ENCODE peak calls at places on chromosomes 12 and 14, in six cellular contexts. L is H1, U is K562, J is WTC11, R is HCT116, T is HepG2. W is an unnamed sample.

GRCh38 chr14:53955671-53956426 is 776 bp downstream of the BMP4 start:
- DNase-seq in J (peak), L (peak), R (no peak), T (peak), U (no peak), W (no peak)

GRCh38 chr14:27056586-27056985 is 458.8 kb upstream of the NOVA1 start:
- DNase-seq in U (no peak), L (no peak), T (no peak), J (no peak), R (no peak), W (no peak)

GRCh38 chr12:26309646-26310045 is 114.3 kb downstream of the SSPN start:
- DNase-seq in J (no peak), U (no peak), R (no peak), T (no peak), L (no peak), W (no peak)

GRCh38 chr12:39660101-39660500 is 40.5 kb upstream of the ABCD2 start:
- DNase-seq in T (no peak), L (no peak), U (no peak), J (no peak), R (no peak), W (no peak)

GRCh38 chr14:79949906-79950305 is 261.4 kb downstream of the DIO2 start:
- DNase-seq in J (no peak), U (no peak), T (no peak), L (no peak), R (no peak), W (no peak)

GRCh38 chr14:99188721-99189120 is 83.3 kb downstream of the BCL11B start:
- DNase-seq in L (peak), T (no peak), R (no peak), J (peak), U (no peak), W (no peak)

GRCh38 chr12:111655356-111655755 is 30.4 kb downstream of the BRAP start:
- DNase-seq in T (no peak), L (no peak), J (no peak), R (no peak), U (no peak), W (no peak)

GRCh38 chr14:69316449-69317391 is 56.8 kb downstream of the GALNT16 start:
- DNase-seq in U (no peak), L (peak), R (no peak), T (no peak), J (peak), W (no peak)

GRCh38 chr14:33737446-33737845 is 213.4 kb downstream of the EGLN3 start:
- DNase-seq in J (no peak), R (no peak), U (no peak), L (no peak), T (no peak), W (no peak)

GRCh38 chr12:6567112-6567680 is 895 bp downstream of the NOP2 start:
- DNase-seq in T (no peak), U (no peak), J (no peak), L (no peak), R (no peak), W (no peak)

GRCh38 chr14:95496690-95497241 is 19.7 kb downstream of the SYNE3 start:
- DNase-seq in U (no peak), J (no peak), R (no peak), T (no peak), L (no peak), W (no peak)

GRCh38 chr14:35046751-35047536 is 872 bp downstream of the FAM177A1 start:
- DNase-seq in R (no peak), L (no peak), U (peak), T (peak), J (no peak), W (no peak)

GRCh38 chr12:116039081-116039480 is 238.4 kb downstream of the MED13L start:
- DNase-seq in L (no peak), T (no peak), J (no peak), R (no peak), U (no peak), W (no peak)

GRCh38 chr12:88805692-88806091 is 225.4 kb upstream of the KITLG start:
- DNase-seq in T (no peak), L (no peak), U (no peak), R (no peak), J (no peak), W (no peak)

GRCh38 chr14:66099931-66100330 is 386.2 kb upstream of the CCDC196 start:
- DNase-seq in T (no peak), L (no peak), U (no peak), R (no peak), J (no peak), W (peak)

GRCh38 chr12:102824218-102824835 is 92.7 kb downstream of the PAH start:
- DNase-seq in J (peak), R (no peak), T (peak), U (peak), L (peak), W (no peak)

GRCh38 chr14:77583657-77584056 is 32.8 kb downstream of the SPTLC2 start:
- DNase-seq in U (no peak), R (no peak), J (no peak), L (no peak), T (no peak), W (no peak)

GRCh38 chr12:59115526-59115925 is 195.2 kb upstream of the LRIG3 start:
- DNase-seq in T (no peak), R (no peak), U (no peak), L (no peak), J (no peak), W (no peak)

GRCh38 chr12:46108721-46109120 is 118.3 kb upstream of the SCAF11 start:
- DNase-seq in R (no peak), J (no peak), T (no peak), U (no peak), L (no peak), W (peak)

GRCh38 chr14:101460986-101461750 is 100.1 kb upstream of the DIO3 start:
- DNase-seq in T (no peak), U (no peak), R (no peak), J (no peak), L (no peak), W (no peak)

GRCh38 chr12:4143909-4144308 is 129.7 kb upstream of the CCND2 start:
- DNase-seq in R (peak), T (peak), J (no peak), L (no peak), U (no peak), W (no peak)

GRCh38 chr14:24845851-24846250 is 204.1 kb downstream of the STXBP6 start:
- DNase-seq in T (no peak), L (no peak), U (no peak), J (no peak), R (no peak), W (no peak)

GRCh38 chr12:56029666-56030293 is 8.9 kb downstream of the IKZF4 start:
- DNase-seq in J (peak), T (peak), U (peak), R (no peak), L (peak), W (no peak)

GRCh38 chr14:22448035-22448904 is 140.8 kb downstream of the DAD1 start:
- DNase-seq in U (no peak), R (no peak), J (no peak), T (no peak), L (no peak), W (no peak)

GRCh38 chr12:22658214-22658613 is 33.2 kb downstream of the ETNK1 start:
- DNase-seq in L (no peak), J (no peak), U (no peak), R (no peak), T (no peak), W (no peak)

GRCh38 chr12:127342861-127343260 is 924.1 kb upstream of the TMEM132C start:
- DNase-seq in L (no peak), J (no peak), T (no peak), R (no peak), U (no peak), W (no peak)

GRCh38 chr12:26196424-26196722 is 1.0 kb downstream of the SSPN start:
- DNase-seq in U (no peak), J (no peak), L (no peak), T (no peak), R (no peak), W (no peak)

GRCh38 chr14:102795060-102795925 is 18.0 kb downstream of the TRAF3 start:
- DNase-seq in U (peak), R (no peak), J (no peak), T (peak), L (no peak), W (no peak)

GRCh38 chr14:84670801-84671200 is 859.1 kb upstream of the FLRT2 start:
- DNase-seq in T (no peak), L (no peak), R (no peak), U (no peak), J (no peak), W (no peak)

GRCh38 chr12:44930972-44931600 is 55.0 kb upstream of the NELL2 start:
- DNase-seq in T (peak), J (no peak), R (peak), L (no peak), U (peak), W (no peak)

GRCh38 chr12:82686223-82687019 is at the start of gene TMTC2:
- DNase-seq in J (peak), L (peak), R (peak), T (peak), U (peak), W (peak)

GRCh38 chr12:124733086-124733485 is 130.6 kb downstream of the SCARB1 start:
- DNase-seq in R (no peak), L (no peak), U (no peak), J (no peak), T (no peak), W (no peak)

GRCh38 chr12:122895290-122895689 is 634 bp downstream of the VPS37B start:
- DNase-seq in T (no peak), U (peak), L (no peak), R (no peak), J (no peak), W (no peak)

GRCh38 chr12:124927325-124928094 is 13.1 kb upstream of the UBC start:
- DNase-seq in T (peak), R (peak), J (peak), U (peak), L (peak), W (peak)

GRCh38 chr14:92886337-92886736 is 36.6 kb upstream of the CHGA start:
- DNase-seq in R (no peak), L (no peak), T (no peak), J (no peak), U (no peak), W (no peak)

GRCh38 chr14:52154992-52155655 is 86.3 kb upstream of the NID2 start:
- DNase-seq in R (no peak), T (no peak), U (no peak), J (no peak), L (no peak), W (no peak)

GRCh38 chr12:108594323-108594903 is 3.5 kb downstream of the TMEM119 start:
- DNase-seq in J (no peak), L (no peak), U (no peak), R (no peak), T (no peak), W (no peak)

GRCh38 chr12:7209958-7210357 is 20.5 kb downstream of the PEX5 start:
- DNase-seq in J (no peak), R (no peak), T (no peak), U (no peak), L (no peak), W (no peak)

GRCh38 chr12:64102339-64102738 is 119.8 kb downstream of the KICS2 start:
- DNase-seq in U (no peak), J (no peak), R (no peak), L (no peak), T (no peak), W (no peak)

GRCh38 chr12:123000578-123000977 is 20.1 kb downstream of the ARL6IP4 start:
- DNase-seq in J (no peak), L (no peak), T (no peak), R (no peak), U (no peak), W (no peak)

DNA sequence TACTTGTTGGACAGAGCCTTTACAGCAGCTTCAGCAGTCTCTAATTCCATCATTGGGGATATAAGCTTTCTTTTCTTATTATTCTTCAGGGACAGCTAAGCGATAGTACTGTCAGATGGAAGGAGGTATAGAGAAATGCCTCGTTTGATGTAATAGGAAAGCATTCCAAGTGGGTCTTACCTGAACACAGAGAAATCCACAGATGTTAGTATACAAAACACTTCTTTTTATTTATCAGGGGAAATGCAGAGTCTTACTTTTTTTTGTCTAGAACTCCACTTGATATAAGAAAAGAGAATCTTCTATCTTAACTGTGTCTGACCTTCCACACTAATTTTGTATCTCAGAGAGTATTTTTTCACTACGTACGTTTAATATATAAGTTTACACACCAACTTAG is 1.9 kb downstream of the SYT1 start:
- DNase-seq in L (no peak), R (no peak), J (no peak), T (no peak), U (no peak), W (no peak)
- TF ChIP-seq ATF3 in L (no peak), R (no peak), J (no peak), T (no peak), U (no peak), W (no peak)

GRCh38 chr12:50934981-50935807 is 17.1 kb upstream of the HIGD1C start:
- DNase-seq in J (no peak), R (no peak), L (no peak), U (no peak), T (peak), W (no peak)
- TF ChIP-seq ATF3 in J (no peak), R (no peak), L (no peak), U (no peak), T (no peak), W (no peak)

GRCh38 chr12:109600481-109600880 is 26.9 kb downstream of the MVK start:
- DNase-seq in U (no peak), T (no peak), L (no peak), R (no peak), J (no peak), W (no peak)

GRCh38 chr12:109598428-109598854 is 24.8 kb downstream of the MVK start:
- DNase-seq in U (no peak), J (no peak), R (no peak), L (no peak), T (no peak), W (no peak)

GRCh38 chr12:109601557-109601956 is 28.0 kb downstream of the MVK start:
- DNase-seq in T (no peak), U (no peak), L (no peak), R (no peak), J (no peak), W (no peak)

GRCh38 chr12:109599087-109599486 is 25.5 kb downstream of the MVK start:
- DNase-seq in U (no peak), J (no peak), R (no peak), T (no peak), L (no peak), W (no peak)

GRCh38 chr12:109600995-109601394 is 27.4 kb downstream of the MVK start:
- DNase-seq in T (no peak), J (no peak), U (no peak), R (no peak), L (no peak), W (no peak)
- TF ChIP-seq ATF3 in T (no peak), J (no peak), U (no peak), R (no peak), L (no peak), W (no peak)

DNA sequence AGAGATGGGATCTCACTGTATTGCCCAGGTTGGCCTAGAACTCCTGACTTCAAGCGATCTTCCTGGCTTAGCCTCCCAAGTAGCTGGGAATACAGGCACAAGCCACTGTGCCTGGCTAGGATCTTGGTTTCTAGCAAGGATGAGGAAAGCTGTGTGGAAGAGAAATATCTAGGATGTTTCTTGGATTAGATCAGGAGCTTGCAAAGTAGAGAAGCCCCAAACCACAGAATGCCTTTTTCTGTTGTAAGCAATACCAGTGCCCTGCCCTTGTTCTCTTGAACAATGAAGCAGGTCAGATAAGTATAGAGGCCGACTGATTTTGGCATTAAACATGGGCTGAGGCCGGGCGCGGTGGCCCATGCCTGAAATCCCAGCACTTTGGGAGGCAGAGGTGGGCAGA is 44.3 kb upstream of the STRN3 start:
- DNase-seq in J (no peak), R (no peak), L (no peak), U (no peak), T (no peak), W (no peak)
- TF ChIP-seq ATF3 in J (no peak), R (no peak), L (no peak), U (no peak), T (no peak), W (no peak)